ENCODE peak calls at places on chromosomes 1 and 21, in seven cellular contexts. R is AG10803; C is GM04504; O is myocyte; B is stimulated activated CD8-positive, alpha-beta memory T cell treated with anti-CD3 and anti-CD28 coated beads, Interleukin-7, amount 100 ng/mL, for 1 hour; D is iris pigment epithelial cell; P is M059J. Y is an unnamed sample.

GRCh38 chr1:110245876-110246620 is 35.9 kb downstream of the KCNC4 start:
- DNase-seq in R (peak), C (peak), O (peak), B (no peak), D (no peak), P (no peak), Y (no peak)

GRCh38 chr1:28591708-28592313 is at the start of gene RAB42:
- DNase-seq in R (peak), C (no peak), O (peak), B (no peak), D (no peak), P (peak), Y (peak)

GRCh38 chr1:53188099-53188498 is 8.5 kb upstream of the CPT2 start:
- DNase-seq in R (no peak), C (no peak), O (no peak), B (no peak), D (peak), P (no peak), Y (no peak)

GRCh38 chr1:206706298-206706791 is 21.6 kb downstream of the MAPKAPK2 start:
- DNase-seq in R (peak), C (peak), O (peak), B (no peak), D (peak), P (no peak), Y (no peak)

GRCh38 chr1:27519341-27520258 is 29.6 kb upstream of the WASF2 start:
- DNase-seq in R (no peak), C (no peak), O (no peak), B (no peak), D (no peak), P (peak), Y (peak)

GRCh38 chr1:48242126-48242736 is 19.7 kb downstream of the SLC5A9 start:
- DNase-seq in R (no peak), C (no peak), O (no peak), B (no peak), D (no peak), P (no peak), Y (no peak)

GRCh38 chr1:100229681-100230443 is 19.8 kb downstream of the DBT start:
- DNase-seq in R (no peak), C (no peak), O (peak), B (no peak), D (no peak), P (no peak), Y (peak)

GRCh38 chr1:30685796-30686165 is 37.6 kb downstream of the MATN1 start:
- DNase-seq in R (no peak), C (no peak), O (no peak), B (no peak), D (no peak), P (no peak), Y (peak)

GRCh38 chr1:56676571-56677035 is 31.5 kb downstream of the PRKAA2 start:
- DNase-seq in R (peak), C (peak), O (peak), B (no peak), D (peak), P (peak), Y (no peak)

GRCh38 chr1:218101409-218101808 is 183.7 kb upstream of the RRP15 start:
- DNase-seq in R (no peak), C (no peak), O (no peak), B (no peak), D (no peak), P (no peak), Y (no peak)

GRCh38 chr1:200445213-200445612 is 35.4 kb upstream of the ZNF281 start:
- DNase-seq in R (peak), C (no peak), O (peak), B (no peak), D (peak), P (peak), Y (no peak)

GRCh38 chr21:46409641-46410406 is 48.9 kb upstream of the DIP2A start:
- DNase-seq in R (no peak), C (no peak), O (no peak), B (no peak), D (no peak), P (no peak), Y (no peak)

GRCh38 chr1:187878883-187879282 is 1050.1 kb downstream of the PLA2G4A start:
- DNase-seq in R (no peak), C (no peak), O (no peak), B (no peak), D (no peak), P (no peak), Y (no peak)

GRCh38 chr1:115452600-115453329 is 114.7 kb upstream of the NGF start:
- DNase-seq in R (no peak), C (no peak), O (no peak), B (no peak), D (peak), P (no peak), Y (no peak)

GRCh38 chr1:247347395-247348222 is 15.9 kb upstream of the ZNF496 start:
- DNase-seq in R (no peak), C (no peak), O (no peak), B (no peak), D (no peak), P (no peak), Y (no peak)

GRCh38 chr1:164682570-164682969 is 123.6 kb downstream of the PBX1 start:
- DNase-seq in R (no peak), C (no peak), O (no peak), B (no peak), D (no peak), P (no peak), Y (no peak)

GRCh38 chr1:180192172-180192571 is 37.5 kb downstream of the QSOX1 start:
- DNase-seq in R (no peak), C (no peak), O (peak), B (no peak), D (no peak), P (no peak), Y (no peak)

GRCh38 chr21:34871026-34871908 is 177.8 kb downstream of the RUNX1 start:
- DNase-seq in R (no peak), C (no peak), O (peak), B (no peak), D (no peak), P (no peak), Y (no peak)

GRCh38 chr1:16921391-16922185 is at the start of gene CROCC:
- DNase-seq in R (no peak), C (no peak), O (peak), B (no peak), D (peak), P (no peak), Y (no peak)